ENCODE peak calls at places on chromosome 9, in ten cellular contexts. H, X, N, Z, E, T, J, F, D and L are unnamed samples.

GRCh38 chr9:91163441-91163772 is 198.3 kb downstream of the AUH start:
- DNase-seq in H (no peak), J (no peak), X (no peak), D (no peak), F (no peak), Z (no peak), N (no peak), E (no peak), T (no peak), L (no peak)

GRCh38 chr9:34025062-34025461 is 23.6 kb downstream of the UBAP2 start:
- DNase-seq in F (no peak), T (no peak), D (no peak), N (no peak), H (no peak), J (no peak), Z (no peak), X (no peak), E (no peak), L (no peak)

GRCh38 chr9:86176468-86176867 is 77.1 kb upstream of the GOLM1 start:
- DNase-seq in N (no peak), X (no peak), E (no peak), J (no peak), D (no peak), H (peak), Z (peak), T (no peak), F (no peak), L (peak)

GRCh38 chr9:9998491-9999287 is 614.1 kb downstream of the PTPRD start:
- DNase-seq in H (peak), D (no peak), X (no peak), F (no peak), T (peak), Z (no peak), E (no peak), N (no peak), J (no peak), L (peak)

GRCh38 chr9:20683351-20684034 is 566 bp upstream of the FOCAD start:
- DNase-seq in E (peak), J (peak), X (peak), N (peak), F (peak), H (no peak), D (peak), Z (peak), T (peak), L (peak)

GRCh38 chr9:74449060-74449459 is 48.1 kb upstream of the RORB start:
- DNase-seq in H (no peak), Z (no peak), J (no peak), T (no peak), N (no peak), F (no peak), E (no peak), X (no peak), D (no peak), L (no peak)

GRCh38 chr9:83296123-83296522 is 233.2 kb upstream of the RASEF start:
- DNase-seq in J (no peak), H (no peak), E (no peak), Z (no peak), D (no peak), X (no peak), N (no peak), F (no peak), T (no peak), L (no peak)

GRCh38 chr9:7777776-7778175 is 21.8 kb downstream of the DMAC1 start:
- DNase-seq in N (no peak), J (no peak), F (no peak), E (no peak), D (no peak), T (no peak), Z (peak), H (peak), X (no peak), L (peak)

GRCh38 chr9:133771486-133772482 is 33.6 kb upstream of the SARDH start:
- DNase-seq in X (no peak), Z (no peak), J (no peak), H (no peak), T (no peak), F (no peak), N (no peak), D (no peak), E (no peak), L (no peak)

GRCh38 chr9:121709798-121710197 is 58.4 kb downstream of the DAB2IP start:
- DNase-seq in E (no peak), X (no peak), J (no peak), F (no peak), N (peak), H (peak), D (no peak), T (no peak), Z (no peak), L (no peak)

GRCh38 chr9:92055624-92056023 is 59.6 kb downstream of the SPTLC1 start:
- DNase-seq in E (no peak), D (no peak), J (no peak), T (peak), X (no peak), H (no peak), F (no peak), N (no peak), Z (no peak), L (no peak)